ENCODE peak calls at places on chromosomes 13 and 19, in eight cellular contexts. P is HTR-8/SVneo; G is WTC11; A is esophagus squamous epithelium; Y is stimulated activated CD8-positive, alpha-beta memory T cell treated with anti-CD3 and anti-CD28 coated beads, Interleukin-7, amount 100 ng/mL, for 1 hour; M is CD8-positive, alpha-beta memory T cell; L is stromal cell of bone marrow; K is T1000. B is an unnamed sample.

GRCh38 chr19:32895384-32895783 is 25.8 kb upstream of the SLC7A9 start:
- DNase-seq in P (no peak), G (no peak), A (no peak), Y (no peak), M (no peak), L (no peak), K (no peak), B (no peak)

GRCh38 chr19:2426661-2427322 is 594 bp downstream of the TIMM13 start:
- DNase-seq in P (peak), G (peak), A (no peak), Y (peak), M (no peak), L (no peak), K (no peak), B (peak)

GRCh38 chr19:3142938-3143337 is 7.1 kb downstream of the GNA15 start:
- DNase-seq in P (no peak), G (no peak), A (no peak), Y (no peak), M (no peak), L (no peak), K (no peak), B (no peak)

GRCh38 chr13:49908637-49909036 is 27.5 kb downstream of the SPRYD7 start:
- DNase-seq in P (no peak), G (peak), A (no peak), Y (no peak), M (no peak), L (no peak), K (no peak), B (no peak)

GRCh38 chr13:67803118-67803517 is 573.0 kb upstream of the PCDH9 start:
- DNase-seq in P (no peak), G (no peak), A (no peak), Y (no peak), M (no peak), L (no peak), K (no peak), B (no peak)

GRCh38 chr19:55441692-55442321 is 1.3 kb downstream of the SHISA7 start:
- DNase-seq in P (no peak), G (peak), A (no peak), Y (no peak), M (no peak), L (no peak), K (no peak), B (peak)

GRCh38 chr13:94481966-94482365 is 2.5 kb upstream of the DCT start:
- DNase-seq in P (no peak), G (no peak), A (no peak), Y (no peak), M (no peak), L (peak), K (no peak), B (no peak)

GRCh38 chr13:96373597-96373996 is 283.7 kb downstream of the HS6ST3 start:
- DNase-seq in P (no peak), G (no peak), A (no peak), Y (no peak), M (no peak), L (no peak), K (no peak), B (no peak)

GRCh38 chr19:39941151-39941550 is 6.7 kb upstream of the FCGBP start:
- DNase-seq in P (no peak), G (no peak), A (no peak), Y (no peak), M (peak), L (no peak), K (no peak), B (no peak)

GRCh38 chr19:47310819-47311218 is 1.2 kb downstream of the C5AR1 start:
- DNase-seq in P (peak), G (no peak), A (no peak), Y (no peak), M (no peak), L (no peak), K (no peak), B (no peak)

GRCh38 chr13:37984357-37984756 is 114.8 kb upstream of the TRPC4 start:
- DNase-seq in P (no peak), G (peak), A (no peak), Y (no peak), M (no peak), L (no peak), K (no peak), B (no peak)

GRCh38 chr13:113009743-113010509 is 40.9 kb downstream of the MCF2L start:
- DNase-seq in P (peak), G (no peak), A (no peak), Y (no peak), M (no peak), L (no peak), K (no peak), B (no peak)

GRCh38 chr13:48489003-48489402 is 43.9 kb downstream of the RCBTB2 start:
- DNase-seq in P (no peak), G (no peak), A (no peak), Y (no peak), M (no peak), L (no peak), K (no peak), B (no peak)

GRCh38 chr13:79782541-79783216 is 301.7 kb downstream of the NDFIP2 start:
- DNase-seq in P (peak), G (peak), A (no peak), Y (no peak), M (no peak), L (no peak), K (no peak), B (peak)

GRCh38 chr19:43599635-43600295 is 3.4 kb downstream of the ZNF576 start:
- DNase-seq in P (no peak), G (no peak), A (no peak), Y (no peak), M (no peak), L (no peak), K (no peak), B (no peak)

GRCh38 chr19:11251650-11252314 is 10.5 kb downstream of the DOCK6 start:
- DNase-seq in P (no peak), G (no peak), A (no peak), Y (no peak), M (no peak), L (no peak), K (no peak), B (no peak)

GRCh38 chr13:38743499-38743898 is 56.6 kb downstream of the FREM2 start:
- DNase-seq in P (no peak), G (no peak), A (no peak), Y (no peak), M (no peak), L (no peak), K (no peak), B (no peak)

GRCh38 chr19:38233740-38234251 is 9.8 kb upstream of the DPF1 start:
- DNase-seq in P (peak), G (peak), A (no peak), Y (peak), M (peak), L (peak), K (peak), B (peak)

GRCh38 chr19:56840452-56841193 is at the start of the genes PEG3 and ZIM2:
- DNase-seq in P (no peak), G (no peak), A (no peak), Y (no peak), M (no peak), L (no peak), K (peak), B (peak)

GRCh38 chr19:33429891-33430673 is 56.6 kb downstream of the CEBPG start:
- DNase-seq in P (no peak), G (no peak), A (no peak), Y (no peak), M (peak), L (no peak), K (no peak), B (peak)

GRCh38 chr19:18650468-18651001 is 13.7 kb downstream of the KLHL26 start:
- DNase-seq in P (no peak), G (no peak), A (no peak), Y (no peak), M (no peak), L (peak), K (no peak), B (no peak)

GRCh38 chr19:9700229-9700981 is 25.5 kb upstream of the ZNF562 start:
- DNase-seq in P (no peak), G (no peak), A (no peak), Y (no peak), M (no peak), L (no peak), K (no peak), B (no peak)

GRCh38 chr19:19224852-19225494 is 13.2 kb downstream of the NCAN start:
- DNase-seq in P (peak), G (peak), A (no peak), Y (peak), M (peak), L (no peak), K (no peak), B (peak)

GRCh38 chr19:2251577-2252480 is 2.7 kb downstream of the AMH start:
- DNase-seq in P (no peak), G (no peak), A (no peak), Y (no peak), M (no peak), L (no peak), K (no peak), B (no peak)

GRCh38 chr19:17327654-17328516 is 6.8 kb downstream of the ANO8 start:
- DNase-seq in P (no peak), G (peak), A (no peak), Y (no peak), M (peak), L (no peak), K (no peak), B (no peak)

GRCh38 chr13:107347641-107348369 is 779.9 kb upstream of the ARGLU1 start:
- DNase-seq in P (no peak), G (no peak), A (no peak), Y (no peak), M (no peak), L (no peak), K (no peak), B (no peak)